ENCODE peak calls at places on chromosomes 3 and 15, in eight cellular contexts. O is cardiac muscle cell; J is left ventricle myocardium inferior; N is CD4-positive, alpha-beta T cell; Q is HFFc6; M is GM13976; K is AG09319; X is nephron progenitor cell. U is an unnamed sample.

GRCh38 chr3:52299815-52300611 is 12.4 kb downstream of the GLYCTK start:
- DNase-seq in O (peak), J (peak), N (no peak), Q (peak), M (peak), K (no peak), X (peak), U (no peak)

GRCh38 chr3:5217824-5218595 is 30.5 kb downstream of the EDEM1 start:
- DNase-seq in O (peak), J (no peak), N (no peak), Q (no peak), M (no peak), K (peak), X (no peak), U (no peak)

GRCh38 chr3:188508454-188508853 is 354.5 kb downstream of the LPP start:
- DNase-seq in O (no peak), J (no peak), N (no peak), Q (no peak), M (no peak), K (no peak), X (no peak), U (no peak)

GRCh38 chr3:87901141-87901540 is 157.7 kb downstream of the CGGBP1 start:
- DNase-seq in O (no peak), J (no peak), N (no peak), Q (no peak), M (no peak), K (no peak), X (no peak), U (no peak)

GRCh38 chr3:30672959-30673358 is 66.6 kb downstream of the TGFBR2 start:
- DNase-seq in O (no peak), J (no peak), N (no peak), Q (no peak), M (no peak), K (no peak), X (no peak), U (no peak)

GRCh38 chr15:64464271-64465005 is 4.1 kb downstream of the ZNF609 start:
- DNase-seq in O (no peak), J (no peak), N (no peak), Q (no peak), M (no peak), K (no peak), X (no peak), U (no peak)

GRCh38 chr3:120180731-120181412 is 86.6 kb upstream of the GSK3B start:
- DNase-seq in O (no peak), J (no peak), N (no peak), Q (no peak), M (no peak), K (no peak), X (no peak), U (no peak)

GRCh38 chr3:58564456-58565160 is 12.6 kb downstream of the FAM107A start:
- DNase-seq in O (no peak), J (no peak), N (no peak), Q (peak), M (no peak), K (no peak), X (no peak), U (no peak)

GRCh38 chr3:157868168-157868567 is 238.1 kb downstream of the SHOX2 start:
- DNase-seq in O (no peak), J (no peak), N (no peak), Q (peak), M (no peak), K (peak), X (no peak), U (no peak)

GRCh38 chr3:13119471-13120220 is 46.4 kb upstream of the IQSEC1 start:
- DNase-seq in O (no peak), J (no peak), N (no peak), Q (no peak), M (no peak), K (no peak), X (no peak), U (no peak)

GRCh38 chr3:29759443-29760033 is 478.7 kb downstream of the RBMS3 start:
- DNase-seq in O (no peak), J (no peak), N (no peak), Q (peak), M (no peak), K (no peak), X (no peak), U (no peak)

GRCh38 chr15:91348812-91349500 is 248.9 kb downstream of the SV2B start:
- DNase-seq in O (no peak), J (no peak), N (no peak), Q (no peak), M (no peak), K (no peak), X (no peak), U (no peak)

GRCh38 chr3:60588806-60589205 is 662.4 kb downstream of the FHIT start:
- DNase-seq in O (no peak), J (no peak), N (no peak), Q (peak), M (no peak), K (no peak), X (no peak), U (no peak)

GRCh38 chr3:127234784-127235183 is 41.9 kb downstream of the PRR23E start:
- DNase-seq in O (no peak), J (no peak), N (no peak), Q (no peak), M (no peak), K (no peak), X (no peak), U (no peak)

GRCh38 chr3:127228866-127229265 is 35.9 kb downstream of the PRR23E start:
- DNase-seq in O (no peak), J (no peak), N (no peak), Q (no peak), M (peak), K (no peak), X (no peak), U (no peak)

GRCh38 chr3:127237835-127238234 is 44.9 kb downstream of the PRR23E start:
- DNase-seq in O (no peak), J (no peak), N (no peak), Q (no peak), M (no peak), K (no peak), X (no peak), U (no peak)

GRCh38 chr3:127235706-127236105 is 42.8 kb downstream of the PRR23E start:
- DNase-seq in O (no peak), J (no peak), N (no peak), Q (no peak), M (no peak), K (no peak), X (no peak), U (no peak)

GRCh38 chr3:127233371-127233770 is 40.4 kb downstream of the PRR23E start:
- DNase-seq in O (peak), J (no peak), N (no peak), Q (no peak), M (peak), K (no peak), X (peak), U (peak)
- TF ChIP-seq CTCF in O (no peak), J (no peak), N (no peak), Q (no peak), M (no peak), K (no peak), X (no peak), U (no peak)

DNA sequence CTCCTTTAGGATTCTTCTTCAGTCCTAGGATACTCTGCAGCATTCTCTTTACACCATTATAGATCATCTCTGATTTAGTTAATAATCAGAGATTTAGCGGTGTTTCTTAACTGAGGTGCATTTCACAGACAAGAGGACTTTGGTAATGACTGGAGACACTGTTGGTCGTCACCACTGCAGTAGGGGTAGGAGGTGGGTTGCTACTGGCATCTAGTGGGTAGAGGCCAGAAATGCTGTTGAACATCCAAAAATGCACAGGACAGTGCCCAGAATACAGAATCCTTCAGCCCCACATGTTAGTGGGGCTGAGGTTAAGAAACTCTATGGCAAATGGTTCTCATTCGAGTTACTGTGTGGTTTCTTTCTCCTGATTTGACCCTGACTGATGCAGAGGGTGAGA is 80.4 kb upstream of the LMCD1 start:
- DNase-seq in O (no peak), J (no peak), N (no peak), Q (no peak), M (no peak), K (no peak), X (no peak), U (no peak)
- TF ChIP-seq CTCF in O (peak), J (no peak), N (no peak), Q (peak), M (no peak), K (no peak), X (no peak), U (peak)

GRCh38 chr3:63232764-63233396 is 45.2 kb upstream of the SYNPR start:
- DNase-seq in O (peak), J (no peak), N (no peak), Q (peak), M (no peak), K (no peak), X (no peak), U (no peak)

GRCh38 chr3:63231556-63231955 is 46.6 kb upstream of the SYNPR start:
- DNase-seq in O (no peak), J (no peak), N (no peak), Q (no peak), M (no peak), K (no peak), X (no peak), U (no peak)

GRCh38 chr3:63230146-63230545 is 48.0 kb upstream of the SYNPR start:
- DNase-seq in O (no peak), J (no peak), N (no peak), Q (no peak), M (no peak), K (no peak), X (no peak), U (no peak)

GRCh38 chr3:63228087-63228486 is 50.0 kb upstream of the SYNPR start:
- DNase-seq in O (no peak), J (no peak), N (no peak), Q (no peak), M (no peak), K (no peak), X (no peak), U (no peak)

GRCh38 chr3:63228677-63229076 is 49.4 kb upstream of the SYNPR start:
- DNase-seq in O (peak), J (no peak), N (no peak), Q (peak), M (no peak), K (peak), X (peak), U (no peak)
- TF ChIP-seq CTCF in O (peak), J (peak), N (no peak), Q (peak), M (no peak), K (peak), X (peak), U (peak)

GRCh38 chr15:38853608-38854007 is 289.0 kb upstream of the RASGRP1 start:
- DNase-seq in O (peak), J (no peak), N (peak), Q (peak), M (no peak), K (no peak), X (peak), U (no peak)
- TF ChIP-seq CTCF in O (peak), J (peak), N (no peak), Q (peak), M (no peak), K (peak), X (peak), U (peak)

DNA sequence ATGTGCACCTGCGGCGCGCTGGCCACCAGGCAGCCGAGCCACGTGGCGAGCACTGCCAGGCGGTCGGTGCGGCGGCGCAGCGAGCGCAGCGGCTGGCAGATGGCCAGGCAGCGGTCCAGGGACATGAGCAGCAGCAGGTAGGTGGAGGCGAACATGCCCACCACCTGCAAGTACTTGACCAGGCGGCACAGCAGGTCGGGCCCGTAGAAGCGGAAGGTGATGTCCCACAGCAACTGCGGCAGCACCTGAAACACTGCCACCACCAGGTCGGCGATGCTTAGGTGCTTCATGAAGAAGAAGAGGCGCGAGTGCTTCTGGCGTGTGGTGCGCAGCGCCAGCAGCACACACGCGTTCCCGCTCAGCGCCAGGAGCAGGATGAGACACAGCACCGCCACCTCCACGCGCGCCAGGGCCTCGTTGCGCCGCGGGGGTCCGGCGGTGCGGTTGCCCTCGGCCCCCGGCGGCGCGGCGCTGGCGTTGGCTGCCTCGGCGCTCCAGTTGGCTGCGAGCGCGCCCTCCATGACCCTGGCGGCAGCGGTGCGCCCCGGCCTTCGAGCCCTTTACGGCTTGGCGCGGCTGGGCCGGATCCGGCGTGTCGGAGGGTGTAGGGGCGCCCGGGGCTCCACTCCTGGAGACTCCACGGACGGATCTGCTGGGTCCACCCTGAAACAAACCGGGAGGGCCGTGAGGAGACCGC is 1.6 kb downstream of the OXTR start:
- DNase-seq in O (peak), J (no peak), N (no peak), Q (no peak), M (peak), K (no peak), X (peak), U (peak)
- TF ChIP-seq CTCF in O (no peak), J (peak), N (no peak), Q (peak), M (peak), K (peak), X (no peak), U (peak)

GRCh38 chr3:48599077-48599501 is 4.0 kb upstream of the COL7A1 start:
- DNase-seq in O (no peak), J (no peak), N (no peak), Q (no peak), M (no peak), K (no peak), X (no peak), U (no peak)

GRCh38 chr3:48596676-48597407 is 1.7 kb upstream of the COL7A1 start:
- DNase-seq in O (no peak), J (no peak), N (no peak), Q (no peak), M (no peak), K (no peak), X (no peak), U (no peak)

GRCh38 chr3:48599509-48600285 is 4.6 kb upstream of the COL7A1 start:
- DNase-seq in O (no peak), J (no peak), N (no peak), Q (no peak), M (no peak), K (no peak), X (no peak), U (no peak)

GRCh38 chr3:48597408-48597800 is 2.3 kb upstream of the COL7A1 start:
- DNase-seq in O (no peak), J (no peak), N (no peak), Q (no peak), M (no peak), K (no peak), X (no peak), U (no peak)

GRCh38 chr3:48598323-48599076 is 3.4 kb upstream of the COL7A1 start:
- DNase-seq in O (peak), J (peak), N (no peak), Q (peak), M (no peak), K (peak), X (no peak), U (no peak)
- TF ChIP-seq CTCF in O (no peak), J (no peak), N (no peak), Q (peak), M (no peak), K (no peak), X (no peak), U (no peak)

U was measured in progenitor cell of endocrine pancreas.